ENCODE peak calls at places on chromosomes 6 and 20, in four cellular contexts. F, A, M and X are unnamed samples.

GRCh38 chr6:7106215-7106751 is 1.5 kb upstream of the RREB1 start:
- DNase-seq in F (no peak), A (no peak), M (no peak), X (no peak)

GRCh38 chr6:155690820-155691219 is 235.2 kb upstream of the NOX3 start:
- DNase-seq in F (no peak), A (no peak), M (no peak), X (no peak)

GRCh38 chr6:46777476-46778346 is 15.5 kb upstream of the MEP1A start:
- DNase-seq in F (no peak), A (no peak), M (no peak), X (no peak)

GRCh38 chr6:80215063-80215462 is 108.6 kb downstream of the BCKDHB start:
- DNase-seq in F (no peak), A (no peak), M (no peak), X (no peak)

GRCh38 chr6:83463886-83464285 is 33.0 kb upstream of the ME1 start:
- DNase-seq in F (no peak), A (no peak), M (no peak), X (no peak)

GRCh38 chr6:148747145-148747492 is 289 bp downstream of the UST start:
- DNase-seq in F (no peak), A (peak; percentile 59), M (no peak), X (no peak)

GRCh38 chr6:132491303-132491702 is 21.6 kb downstream of the STX7 start:
- DNase-seq in F (no peak), A (no peak), M (no peak), X (no peak)

GRCh38 chr6:38180586-38180985 is 361.1 kb downstream of the ZFAND3 start:
- DNase-seq in F (no peak), A (peak; percentile 20), M (no peak), X (no peak)

GRCh38 chr20:48818031-48818370 is 9.8 kb downstream of the PREX1 start:
- DNase-seq in F (no peak), A (no peak), M (no peak), X (no peak)

GRCh38 chr6:107489636-107490567 is at the start of gene SOBP:
- DNase-seq in F (peak; percentile 50), A (no peak), M (no peak), X (peak; percentile 41)

DNA sequence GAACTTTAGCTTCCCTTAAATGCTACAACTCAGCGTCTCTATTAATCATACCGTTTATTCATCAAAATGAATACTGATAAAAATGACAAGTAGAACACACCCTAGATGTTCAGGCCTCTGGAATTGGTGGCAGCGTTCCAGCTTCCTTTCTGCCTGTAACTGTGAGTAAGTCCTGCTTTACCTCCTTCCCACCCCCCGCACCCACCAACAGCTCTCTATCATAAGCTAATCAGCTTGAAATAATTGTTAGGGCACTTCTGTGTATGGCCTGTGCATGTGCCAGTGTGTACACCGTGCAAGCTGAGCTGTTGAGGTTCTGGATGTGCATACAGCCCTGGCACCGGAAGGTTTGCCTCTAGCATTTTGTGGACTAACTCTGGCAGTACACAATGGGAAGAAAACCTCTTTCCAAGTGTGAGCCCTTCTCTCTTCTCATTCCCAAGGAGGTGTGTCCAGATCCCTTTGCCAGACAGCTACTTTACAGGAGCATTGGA is 1.0 kb upstream of the ADGRG6 start:
- DNase-seq in F (no peak), A (no peak), M (peak; percentile 55), X (no peak)
- TF ChIP-seq POLR2A in F (no peak), A (no peak), M (no peak), X (no peak)

GRCh38 chr6:140438346-140438735 is 1063.9 kb upstream of the CITED2 start:
- DNase-seq in F (no peak), A (no peak), M (no peak), X (no peak)

GRCh38 chr6:140437619-140438345 is 1063.3 kb upstream of the CITED2 start:
- DNase-seq in F (no peak), A (no peak), M (no peak), X (no peak)

GRCh38 chr6:140441256-140441655 is 1066.8 kb upstream of the CITED2 start:
- DNase-seq in F (no peak), A (no peak), M (no peak), X (no peak)

GRCh38 chr6:140436023-140436811 is 1061.8 kb upstream of the CITED2 start:
- DNase-seq in F (no peak), A (no peak), M (no peak), X (no peak)

GRCh38 chr6:140440223-140440810 is 1065.9 kb upstream of the CITED2 start:
- DNase-seq in F (no peak), A (no peak), M (no peak), X (no peak)
- TF ChIP-seq POLR2AphosphoS5 in F (no peak), A (no peak), M (no peak), X (no peak)

GRCh38 chr6:33787954-33788693 is 806 bp downstream of the LEMD2 start:
- DNase-seq in F (peak; percentile 75), A (no peak), M (peak; percentile 23), X (peak; percentile 75)
- TF ChIP-seq POLR2A in F (peak; percentile 42), A (no peak), M (peak; percentile 43), X (peak; percentile 61)

DNA sequence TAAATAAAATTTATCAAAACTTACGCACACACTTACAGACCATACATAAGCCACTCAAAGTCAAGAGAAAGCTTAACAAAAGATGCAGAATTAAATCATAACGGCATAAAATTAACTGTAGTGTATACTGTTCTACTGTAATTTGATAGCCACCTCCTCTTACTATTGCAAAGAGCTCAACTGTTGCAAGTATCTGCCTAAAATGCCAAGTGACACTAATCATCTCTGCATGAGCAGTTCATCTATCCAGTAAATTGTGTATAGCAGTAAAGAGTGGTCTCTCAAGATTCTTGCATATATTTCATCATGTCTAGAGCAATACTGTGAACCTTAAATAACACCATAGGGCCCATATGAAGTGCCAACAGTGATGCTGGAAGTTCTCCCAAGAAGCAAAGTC is 12.3 kb downstream of the OR2H2 start:
- DNase-seq in F (no peak), A (no peak), M (no peak), X (no peak)
- TF ChIP-seq POLR2AphosphoS5 in F (no peak), A (no peak), M (no peak), X (no peak)